ENCODE peak calls at places on chromosomes 6 and 20, in seven cellular contexts. U is AG04449, R is testis, C is GM10248, F is upper lobe of right lung, N is fibroblast of lung, S is neural crest cell. Z is an unnamed sample.

GRCh38 chr6:158441639-158442308 is 118.1 kb upstream of the TMEM181 start:
- DNase-seq in U (no peak), R (peak; percentile 86), C (no peak), F (no peak), N (peak; percentile 11), S (no peak), Z (no peak)

GRCh38 chr20:3815703-3816315 is 4.5 kb upstream of the AP5S1 start:
- DNase-seq in U (no peak), R (no peak), C (no peak), F (no peak), N (no peak), S (no peak), Z (no peak)

GRCh38 chr6:75934643-75935472 is 137.6 kb downstream of the IMPG1 start:
- DNase-seq in U (peak; percentile 24), R (peak; percentile 57), C (peak; percentile 77), F (no peak), N (peak; percentile 86), S (peak; percentile 45), Z (peak; percentile 47)

GRCh38 chr20:47319517-47320252 is 36.8 kb downstream of the ZMYND8 start:
- DNase-seq in U (no peak), R (no peak), C (no peak), F (peak; percentile 83), N (peak; percentile 70), S (no peak), Z (no peak)

GRCh38 chr6:147970970-147971369 is 371.7 kb upstream of the SASH1 start:
- DNase-seq in U (no peak), R (no peak), C (no peak), F (no peak), N (peak; percentile 47), S (no peak), Z (no peak)

GRCh38 chr20:58714923-58715708 is 22.5 kb downstream of the NPEPL1 start:
- DNase-seq in U (no peak), R (no peak), C (peak; percentile 7), F (peak; percentile 57), N (no peak), S (no peak), Z (no peak)

GRCh38 chr20:37257993-37258392 is 3.6 kb downstream of the GHRH start:
- DNase-seq in U (no peak), R (no peak), C (no peak), F (no peak), N (no peak), S (no peak), Z (no peak)

GRCh38 chr6:48069280-48069679 is 41.7 kb downstream of the PTCHD4 start:
- DNase-seq in U (no peak), R (peak; percentile 27), C (no peak), F (peak; percentile 34), N (peak; percentile 31), S (no peak), Z (no peak)

GRCh38 chr6:21348462-21349195 is 244.9 kb upstream of the SOX4 start:
- DNase-seq in U (no peak), R (no peak), C (no peak), F (peak; percentile 70), N (peak; percentile 69), S (no peak), Z (peak; percentile 21)

GRCh38 chr6:168165891-168166290 is 86.9 kb upstream of the FRMD1 start:
- DNase-seq in U (no peak), R (no peak), C (no peak), F (no peak), N (no peak), S (no peak), Z (no peak)

GRCh38 chr6:56759521-56759920 is 116.8 kb upstream of the DST start:
- DNase-seq in U (no peak), R (no peak), C (peak; percentile 25), F (no peak), N (no peak), S (no peak), Z (no peak)

GRCh38 chr6:28980137-28980796 is 24.8 kb downstream of the ZNF311 start:
- DNase-seq in U (no peak), R (no peak), C (no peak), F (no peak), N (no peak), S (no peak), Z (no peak)

GRCh38 chr6:122804962-122805499 is 16.0 kb downstream of the SMPDL3A start:
- DNase-seq in U (no peak), R (no peak), C (no peak), F (no peak), N (peak; percentile 66), S (no peak), Z (no peak)

GRCh38 chr20:20820104-20820503 is 107.7 kb upstream of the RALGAPA2 start:
- DNase-seq in U (no peak), R (peak; percentile 27), C (no peak), F (no peak), N (no peak), S (peak; percentile 39), Z (no peak)

GRCh38 chr20:44401052-44401769 is 45.7 kb downstream of the HNF4A start:
- DNase-seq in U (no peak), R (no peak), C (no peak), F (no peak), N (no peak), S (no peak), Z (no peak)

GRCh38 chr6:6910734-6911295 is 196.9 kb upstream of the RREB1 start:
- DNase-seq in U (no peak), R (no peak), C (no peak), F (no peak), N (no peak), S (no peak), Z (no peak)

GRCh38 chr6:14452567-14453527 is 335.3 kb downstream of the CD83 start:
- DNase-seq in U (no peak), R (no peak), C (peak; percentile 15), F (no peak), N (no peak), S (no peak), Z (no peak)

GRCh38 chr6:105304366-105304765 is 98.5 kb downstream of the PREP start:
- DNase-seq in U (no peak), R (no peak), C (no peak), F (no peak), N (no peak), S (no peak), Z (no peak)

GRCh38 chr6:105207524-105208269 is 27.9 kb upstream of the POPDC3 start:
- DNase-seq in U (no peak), R (no peak), C (no peak), F (no peak), N (no peak), S (no peak), Z (no peak)

GRCh38 chr6:170263410-170263809 is 27.5 kb downstream of the DLL1 start:
- DNase-seq in U (no peak), R (no peak), C (no peak), F (no peak), N (no peak), S (no peak), Z (no peak)

GRCh38 chr6:156013155-156013554 is 557.5 kb upstream of the NOX3 start:
- DNase-seq in U (no peak), R (no peak), C (no peak), F (no peak), N (no peak), S (no peak), Z (no peak)

GRCh38 chr20:34983995-34984735 is 28.5 kb downstream of the MYH7B start:
- DNase-seq in U (no peak), R (no peak), C (no peak), F (no peak), N (no peak), S (no peak), Z (no peak)

GRCh38 chr6:24394777-24395437 is 7.8 kb upstream of the MRS2 start:
- DNase-seq in U (no peak), R (no peak), C (no peak), F (no peak), N (peak; percentile 78), S (no peak), Z (peak; percentile 81)

GRCh38 chr20:54284928-54285704 is 77.2 kb downstream of the PFDN4 start:
- DNase-seq in U (no peak), R (no peak), C (no peak), F (no peak), N (no peak), S (no peak), Z (no peak)

GRCh38 chr20:49672109-49672681 is 41.5 kb downstream of the B4GALT5 start:
- DNase-seq in U (no peak), R (no peak), C (no peak), F (no peak), N (no peak), S (no peak), Z (no peak)

GRCh38 chr6:78487401-78487800 is 379.9 kb upstream of the IRAK1BP1 start:
- DNase-seq in U (no peak), R (no peak), C (no peak), F (no peak), N (no peak), S (no peak), Z (no peak)

GRCh38 chr6:42095776-42096541 is 45.6 kb downstream of the TAF8 start:
- DNase-seq in U (no peak), R (no peak), C (no peak), F (no peak), N (no peak), S (no peak), Z (no peak)
- TF ChIP-seq CTCF in U (no peak), R (no peak), C (no peak), F (no peak), N (no peak), S (peak; percentile 17), Z (no peak)

GRCh38 chr6:22470454-22471368 is 98.7 kb upstream of the HDGFL1 start:
- DNase-seq in U (no peak), R (no peak), C (no peak), F (peak; percentile 65), N (peak; percentile 72), S (no peak), Z (peak; percentile 5)
- TF ChIP-seq CTCF in U (no peak), R (no peak), C (no peak), F (peak; percentile 32), N (peak; percentile 4), S (peak; percentile 55), Z (no peak)

GRCh38 chr20:19213946-19214490 is 1.6 kb downstream of the SLC24A3 start:
- DNase-seq in U (no peak), R (no peak), C (no peak), F (no peak), N (no peak), S (no peak), Z (no peak)

GRCh38 chr20:19210426-19211155 is 1.9 kb upstream of the SLC24A3 start:
- DNase-seq in U (no peak), R (no peak), C (no peak), F (no peak), N (no peak), S (no peak), Z (peak; percentile 63)

GRCh38 chr20:19211252-19211651 is 1.2 kb upstream of the SLC24A3 start:
- DNase-seq in U (no peak), R (no peak), C (no peak), F (no peak), N (no peak), S (no peak), Z (no peak)

GRCh38 chr20:19211661-19212523 is 550 bp upstream of the SLC24A3 start:
- DNase-seq in U (no peak), R (peak; percentile 32), C (no peak), F (peak; percentile 80), N (no peak), S (peak; percentile 18), Z (no peak)

GRCh38 chr20:19212524-19213502 is at the start of gene SLC24A3:
- DNase-seq in U (no peak), R (peak; percentile 84), C (peak; percentile 52), F (peak; percentile 92), N (peak; percentile 31), S (peak; percentile 58), Z (no peak)
- TF ChIP-seq CTCF in U (peak; percentile 38), R (peak; percentile 39), C (peak; percentile 24), F (peak; percentile 56), N (no peak), S (peak; percentile 67), Z (peak; percentile 48)

GRCh38 chr6:131673184-131673583 is 28.0 kb downstream of the OR2A4 start:
- DNase-seq in U (no peak), R (no peak), C (no peak), F (no peak), N (no peak), S (no peak), Z (no peak)
- TF ChIP-seq CTCF in U (no peak), R (no peak), C (no peak), F (no peak), N (no peak), S (no peak), Z (no peak)